ENCODE peak calls at places on chromosome 16, in seven cellular contexts. One of them, this sample, is unnamed.

GRCh38 chr16:85235988-85236831 is 123.9 kb upstream of the CIBAR2 start:
- DNase-seq in AG10803: no peak
- DNase-seq in HEK293T: no peak
- DNase-seq in colonic mucosa: peak; percentile 40
- DNase-seq in mucosa of gallbladder: no peak
- DNase-seq in AG09319: no peak
- DNase-seq in fibroblast of the conjunctiva: no peak
- DNase-seq in this sample: no peak

GRCh38 chr16:85498607-85499006 is 114.5 kb upstream of the GSE1 start:
- DNase-seq in fibroblast of the conjunctiva: no peak
- DNase-seq in AG09319: no peak
- DNase-seq in HEK293T: no peak
- DNase-seq in colonic mucosa: no peak
- DNase-seq in AG10803: no peak
- DNase-seq in mucosa of gallbladder: no peak
- DNase-seq in this sample: peak; percentile 92

GRCh38 chr16:6274366-6274765 is 1058.3 kb upstream of the RBFOX1 start:
- DNase-seq in HEK293T: no peak
- DNase-seq in fibroblast of the conjunctiva: no peak
- DNase-seq in mucosa of gallbladder: no peak
- DNase-seq in colonic mucosa: no peak
- DNase-seq in AG09319: no peak
- DNase-seq in AG10803: no peak
- DNase-seq in this sample: no peak

GRCh38 chr16:87160218-87160617 is 157.0 kb downstream of the C16orf95 start:
- DNase-seq in mucosa of gallbladder: no peak
- DNase-seq in HEK293T: no peak
- DNase-seq in fibroblast of the conjunctiva: no peak
- DNase-seq in AG10803: no peak
- DNase-seq in colonic mucosa: no peak
- DNase-seq in AG09319: no peak
- DNase-seq in this sample: no peak

GRCh38 chr16:70160388-70160787 is 13.2 kb upstream of the CLEC18C start:
- DNase-seq in AG09319: no peak
- DNase-seq in AG10803: no peak
- DNase-seq in fibroblast of the conjunctiva: no peak
- DNase-seq in colonic mucosa: no peak
- DNase-seq in mucosa of gallbladder: no peak
- DNase-seq in HEK293T: no peak
- DNase-seq in this sample: no peak

GRCh38 chr16:89537549-89537925 is 22.9 kb upstream of the RPL13 start:
- DNase-seq in fibroblast of the conjunctiva: no peak
- DNase-seq in HEK293T: no peak
- DNase-seq in colonic mucosa: no peak
- DNase-seq in mucosa of gallbladder: no peak
- DNase-seq in AG09319: no peak
- DNase-seq in AG10803: no peak
- DNase-seq in this sample: no peak

GRCh38 chr16:12027091-12027490 is 50.6 kb downstream of the SNX29 start:
- DNase-seq in AG10803: no peak
- DNase-seq in mucosa of gallbladder: no peak
- DNase-seq in AG09319: no peak
- DNase-seq in fibroblast of the conjunctiva: no peak
- DNase-seq in HEK293T: no peak
- DNase-seq in colonic mucosa: no peak
- DNase-seq in this sample: no peak

GRCh38 chr16:28063047-28063521 is 430 bp downstream of the GSG1L start:
- DNase-seq in HEK293T: peak; percentile 32
- DNase-seq in AG10803: peak; percentile 29
- DNase-seq in mucosa of gallbladder: no peak
- DNase-seq in AG09319: no peak
- DNase-seq in fibroblast of the conjunctiva: no peak
- DNase-seq in colonic mucosa: no peak
- DNase-seq in this sample: peak; percentile 26

GRCh38 chr16:89318871-89319627 is 101.5 kb downstream of the ZNF778 start:
- DNase-seq in HEK293T: no peak
- DNase-seq in mucosa of gallbladder: no peak
- DNase-seq in colonic mucosa: no peak
- DNase-seq in AG10803: no peak
- DNase-seq in fibroblast of the conjunctiva: no peak
- DNase-seq in AG09319: no peak
- DNase-seq in this sample: no peak

GRCh38 chr16:50166511-50167500 is 13.7 kb downstream of the TENT4B start:
- DNase-seq in mucosa of gallbladder: no peak
- DNase-seq in fibroblast of the conjunctiva: no peak
- DNase-seq in colonic mucosa: peak; percentile 16
- DNase-seq in AG10803: no peak
- DNase-seq in AG09319: no peak
- DNase-seq in HEK293T: no peak
- DNase-seq in this sample: peak; percentile 51

GRCh38 chr16:50360033-50360778 is 8.6 kb downstream of the BRD7 start:
- DNase-seq in colonic mucosa: no peak
- DNase-seq in fibroblast of the conjunctiva: peak; percentile 47
- DNase-seq in AG10803: peak; percentile 40
- DNase-seq in mucosa of gallbladder: no peak
- DNase-seq in AG09319: no peak
- DNase-seq in HEK293T: no peak
- DNase-seq in this sample: no peak

GRCh38 chr16:27450836-27451341 is 48.9 kb downstream of the IL21R start:
- DNase-seq in fibroblast of the conjunctiva: no peak
- DNase-seq in AG09319: no peak
- DNase-seq in AG10803: no peak
- DNase-seq in HEK293T: no peak
- DNase-seq in mucosa of gallbladder: no peak
- DNase-seq in colonic mucosa: no peak
- DNase-seq in this sample: no peak

GRCh38 chr16:68700120-68700519 is 37.0 kb upstream of the CDH1 start:
- DNase-seq in mucosa of gallbladder: no peak
- DNase-seq in colonic mucosa: no peak
- DNase-seq in HEK293T: no peak
- DNase-seq in AG09319: no peak
- DNase-seq in AG10803: peak; percentile 25
- DNase-seq in fibroblast of the conjunctiva: no peak
- DNase-seq in this sample: no peak

GRCh38 chr16:86585821-86586611 is 7.7 kb downstream of the FOXL1 start:
- DNase-seq in AG10803: peak; percentile 85
- DNase-seq in fibroblast of the conjunctiva: no peak
- DNase-seq in AG09319: peak; percentile 50
- DNase-seq in colonic mucosa: no peak
- DNase-seq in HEK293T: no peak
- DNase-seq in mucosa of gallbladder: no peak
- DNase-seq in this sample: peak; percentile 51

GRCh38 chr16:62475573-62475972 is 439.3 kb upstream of the CDH8 start:
- DNase-seq in fibroblast of the conjunctiva: no peak
- DNase-seq in mucosa of gallbladder: no peak
- DNase-seq in HEK293T: no peak
- DNase-seq in AG10803: no peak
- DNase-seq in AG09319: no peak
- DNase-seq in colonic mucosa: no peak
- DNase-seq in this sample: no peak

GRCh38 chr16:50627419-50627818 is 53.7 kb downstream of the SNX20 start:
- DNase-seq in AG09319: no peak
- DNase-seq in colonic mucosa: peak; percentile 35
- DNase-seq in mucosa of gallbladder: peak; percentile 57
- DNase-seq in fibroblast of the conjunctiva: peak; percentile 6
- DNase-seq in HEK293T: no peak
- DNase-seq in AG10803: peak; percentile 54
- DNase-seq in this sample: peak; percentile 81

GRCh38 chr16:21656795-21657768 is 4.7 kb upstream of the IGSF6 start:
- DNase-seq in AG09319: peak; percentile 12
- DNase-seq in colonic mucosa: peak; percentile 38
- DNase-seq in AG10803: peak; percentile 63
- DNase-seq in mucosa of gallbladder: no peak
- DNase-seq in HEK293T: peak; percentile 63
- DNase-seq in fibroblast of the conjunctiva: peak; percentile 50
- DNase-seq in this sample: peak; percentile 62

GRCh38 chr16:83813818-83814653 is 6.3 kb downstream of the HSBP1 start:
- DNase-seq in HEK293T: no peak
- DNase-seq in AG09319: peak; percentile 54
- DNase-seq in fibroblast of the conjunctiva: peak; percentile 59
- DNase-seq in mucosa of gallbladder: no peak
- DNase-seq in colonic mucosa: no peak
- DNase-seq in AG10803: peak; percentile 92
- DNase-seq in this sample: peak; percentile 79

GRCh38 chr16:89437251-89437987 is 52.9 kb downstream of the ANKRD11 start:
- DNase-seq in HEK293T: no peak
- DNase-seq in mucosa of gallbladder: no peak
- DNase-seq in AG09319: no peak
- DNase-seq in fibroblast of the conjunctiva: no peak
- DNase-seq in AG10803: no peak
- DNase-seq in colonic mucosa: no peak
- DNase-seq in this sample: no peak

GRCh38 chr16:66293932-66294331 is 72.6 kb upstream of the CDH5 start:
- DNase-seq in mucosa of gallbladder: no peak
- DNase-seq in fibroblast of the conjunctiva: no peak
- DNase-seq in HEK293T: no peak
- DNase-seq in AG10803: no peak
- DNase-seq in AG09319: no peak
- DNase-seq in colonic mucosa: no peak
- DNase-seq in this sample: no peak

GRCh38 chr16:2764718-2765117 is 12.3 kb downstream of the SRRM2 start:
- DNase-seq in AG10803: no peak
- DNase-seq in HEK293T: no peak
- DNase-seq in mucosa of gallbladder: no peak
- DNase-seq in fibroblast of the conjunctiva: no peak
- DNase-seq in colonic mucosa: no peak
- DNase-seq in AG09319: no peak
- DNase-seq in this sample: no peak

GRCh38 chr16:56221995-56222394 is 30.7 kb downstream of the GNAO1 start:
- DNase-seq in HEK293T: no peak
- DNase-seq in AG09319: no peak
- DNase-seq in AG10803: no peak
- DNase-seq in mucosa of gallbladder: no peak
- DNase-seq in colonic mucosa: no peak
- DNase-seq in fibroblast of the conjunctiva: no peak
- DNase-seq in this sample: no peak

GRCh38 chr16:50683689-50684374 is 2.7 kb upstream of the SNX20 start:
- DNase-seq in HEK293T: no peak
- DNase-seq in fibroblast of the conjunctiva: no peak
- DNase-seq in AG09319: no peak
- DNase-seq in AG10803: no peak
- DNase-seq in mucosa of gallbladder: no peak
- DNase-seq in colonic mucosa: no peak
- DNase-seq in this sample: no peak

GRCh38 chr16:72876221-72876620 is 171.7 kb downstream of the ZFHX3 start:
- DNase-seq in mucosa of gallbladder: peak; percentile 58
- DNase-seq in fibroblast of the conjunctiva: peak; percentile 47
- DNase-seq in colonic mucosa: peak; percentile 32
- DNase-seq in AG09319: no peak
- DNase-seq in AG10803: peak; percentile 75
- DNase-seq in HEK293T: no peak
- DNase-seq in this sample: peak; percentile 79

GRCh38 chr16:53369921-53370320 is 64.3 kb upstream of the RBL2 start:
- DNase-seq in mucosa of gallbladder: no peak
- DNase-seq in AG10803: peak; percentile 65
- DNase-seq in AG09319: no peak
- DNase-seq in fibroblast of the conjunctiva: peak; percentile 5
- DNase-seq in HEK293T: no peak
- DNase-seq in colonic mucosa: no peak
- DNase-seq in this sample: no peak

This sample was measured in myocyte.